ENCODE peak calls at places on chromosomes 2 and 18, in four cellular contexts. H is tibial nerve, K is neural progenitor cell, U is cardiac muscle cell. G is an unnamed sample.

GRCh38 chr18:58863539-58864145 is 1.0 kb upstream of the ZNF532 start:
- DNase-seq in H (no peak), K (peak), U (peak), G (no peak)

GRCh38 chr18:10936211-10937053 is 212.9 kb downstream of the PIEZO2 start:
- DNase-seq in H (no peak), K (peak), U (peak), G (no peak)

GRCh38 chr2:28117104-28117596 is 226.6 kb downstream of the BABAM2 start:
- DNase-seq in H (no peak), K (no peak), U (no peak), G (no peak)

GRCh38 chr18:2935438-2936192 is 77.3 kb downstream of the LPIN2 start:
- DNase-seq in H (no peak), K (no peak), U (peak), G (no peak)

GRCh38 chr2:72132981-72133720 is 14.5 kb downstream of the CYP26B1 start:
- DNase-seq in H (no peak), K (no peak), U (no peak), G (no peak)

GRCh38 chr2:85706063-85706462 is 11.9 kb downstream of the GNLY start:
- DNase-seq in H (no peak), K (no peak), U (no peak), G (peak)

GRCh38 chr2:211455225-211455841 is 898.9 kb downstream of the CPS1 start:
- DNase-seq in H (peak), K (peak), U (peak), G (peak)

GRCh38 chr2:46770622-46771021 is 145.0 kb downstream of the MCFD2 start:
- DNase-seq in H (no peak), K (no peak), U (peak), G (no peak)

GRCh38 chr18:55607763-55608162 is 19.8 kb upstream of the TCF4 start:
- DNase-seq in H (no peak), K (no peak), U (no peak), G (no peak)

GRCh38 chr2:10918661-10919414 is 7.1 kb downstream of the KCNF1 start:
- DNase-seq in H (no peak), K (no peak), U (peak), G (no peak)

GRCh38 chr2:210226186-210226585 is 939 bp upstream of the ACADL start:
- DNase-seq in H (no peak), K (no peak), U (no peak), G (no peak)

GRCh38 chr2:39033980-39034379 is 86.9 kb downstream of the SOS1 start:
- DNase-seq in H (no peak), K (no peak), U (peak), G (no peak)

GRCh38 chr2:31207790-31208189 is 9.5 kb downstream of the CAPN14 start:
- DNase-seq in H (no peak), K (peak), U (no peak), G (no peak)

GRCh38 chr2:36695746-36696415 is 626 bp upstream of the VIT start:
- DNase-seq in H (no peak), K (no peak), U (peak), G (no peak)

GRCh38 chr18:8706545-8706980 is 1.2 kb downstream of the MTCL1 start:
- DNase-seq in H (no peak), K (peak), U (no peak), G (no peak)

GRCh38 chr2:216803803-216804202 is 56.1 kb downstream of the TNP1 start:
- DNase-seq in H (no peak), K (no peak), U (no peak), G (no peak)

GRCh38 chr18:60452424-60452823 is 79.8 kb upstream of the MC4R start:
- DNase-seq in H (no peak), K (no peak), U (no peak), G (no peak)

GRCh38 chr2:234495801-234496441 is 960 bp downstream of the ARL4C start:
- DNase-seq in H (no peak), K (peak), U (peak), G (no peak)

GRCh38 chr2:143176606-143177005 is 47.4 kb downstream of the ARHGAP15 start:
- DNase-seq in H (no peak), K (peak), U (peak), G (no peak)

GRCh38 chr2:8633186-8633734 is 48.6 kb upstream of the ID2 start:
- DNase-seq in H (no peak), K (no peak), U (no peak), G (no peak)

GRCh38 chr18:74459877-74460276 is 2.8 kb upstream of the DIPK1C start:
- DNase-seq in H (peak), K (peak), U (no peak), G (no peak)
- TF ChIP-seq CTCF in H (no peak), K (peak), U (peak), G (peak)

DNA sequence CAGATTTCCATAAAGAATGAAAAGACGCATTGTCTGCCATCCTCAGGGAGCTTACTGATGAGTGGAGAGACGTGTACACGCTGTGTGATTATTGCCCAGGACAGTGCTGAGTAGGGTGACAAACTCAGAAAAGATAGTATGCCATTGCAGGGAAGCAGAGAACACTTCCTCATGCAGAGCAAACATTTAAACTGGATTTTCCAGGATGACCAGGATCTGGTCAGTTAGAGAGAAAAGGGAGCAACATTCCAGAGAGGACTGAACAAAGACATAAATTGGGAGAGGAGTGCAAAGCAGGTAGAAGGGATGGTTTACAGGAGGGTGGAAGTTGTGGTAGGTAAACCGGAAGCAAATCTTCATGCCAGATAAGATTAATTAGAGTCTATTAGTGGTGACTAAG is 2.3 kb downstream of the SLC9A2 start:
- DNase-seq in H (no peak), K (no peak), U (no peak), G (no peak)
- H3K27ac ChIP-seq in H (no peak), K (no peak), U (no peak), G (no peak)

DNA sequence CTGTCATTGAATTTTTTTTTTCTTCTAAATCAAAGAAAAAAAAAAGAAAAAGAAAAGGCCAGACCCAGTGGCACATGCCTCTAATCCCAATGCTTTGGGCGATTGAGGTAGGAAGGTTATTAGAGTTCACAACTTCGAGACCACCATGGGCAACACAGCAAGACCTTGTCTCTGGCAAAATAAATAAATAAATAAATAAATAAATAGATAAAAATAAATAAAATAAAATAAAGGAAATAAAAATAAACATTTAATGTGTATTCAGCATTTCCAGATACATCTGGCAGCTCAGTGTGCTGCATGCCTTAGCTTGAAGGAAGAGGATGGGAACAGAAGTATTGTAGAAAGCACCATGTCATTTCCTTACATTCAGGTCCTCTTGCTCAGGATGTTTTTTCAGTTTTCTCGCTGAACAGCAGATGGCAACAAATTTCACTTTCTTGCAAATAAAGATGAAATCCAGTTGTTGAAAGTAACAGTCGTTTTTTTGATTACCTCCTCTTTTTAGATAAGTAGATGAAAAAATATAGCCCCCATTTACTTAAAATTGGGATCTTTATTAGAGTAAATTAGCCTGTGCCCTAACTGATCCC is 25.7 kb upstream of the FAM178B start:
- DNase-seq in H (peak), K (peak), U (peak), G (no peak)
- TF ChIP-seq CTCF in H (peak), K (peak), U (peak), G (peak)

DNA sequence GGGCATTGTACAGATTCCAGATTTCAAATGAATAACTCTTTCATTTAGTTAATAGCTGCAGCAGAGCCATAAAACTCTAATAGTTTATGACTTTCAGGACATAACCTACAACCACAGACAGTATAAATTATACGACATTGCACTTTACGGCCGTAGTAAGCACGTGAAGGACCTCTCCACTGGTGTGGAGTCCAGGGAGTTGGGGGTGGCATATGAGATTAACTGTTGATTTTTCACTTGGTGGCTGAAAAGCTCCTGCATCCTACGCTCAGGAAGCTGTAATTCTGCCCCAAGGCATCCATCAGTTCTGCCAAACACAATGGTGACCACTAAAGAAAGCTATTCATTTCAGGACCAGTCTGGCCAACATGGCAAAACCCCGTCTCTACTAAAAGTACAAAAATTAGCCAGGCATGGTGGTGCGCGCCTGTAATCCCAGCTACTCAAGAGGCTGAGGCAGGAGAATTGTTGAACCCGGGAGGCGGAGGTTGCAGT is 376.3 kb downstream of the SOX11 start:
- DNase-seq in H (no peak), K (no peak), U (no peak), G (no peak)
- H3K27ac ChIP-seq in H (no peak), K (no peak), U (no peak), G (no peak)

GRCh38 chr18:46378864-46379207 is 274.7 kb downstream of the HAUS1 start:
- DNase-seq in H (no peak), K (no peak), U (no peak), G (no peak)
- TF ChIP-seq CTCF in H (no peak), K (no peak), U (no peak), G (no peak)

DNA sequence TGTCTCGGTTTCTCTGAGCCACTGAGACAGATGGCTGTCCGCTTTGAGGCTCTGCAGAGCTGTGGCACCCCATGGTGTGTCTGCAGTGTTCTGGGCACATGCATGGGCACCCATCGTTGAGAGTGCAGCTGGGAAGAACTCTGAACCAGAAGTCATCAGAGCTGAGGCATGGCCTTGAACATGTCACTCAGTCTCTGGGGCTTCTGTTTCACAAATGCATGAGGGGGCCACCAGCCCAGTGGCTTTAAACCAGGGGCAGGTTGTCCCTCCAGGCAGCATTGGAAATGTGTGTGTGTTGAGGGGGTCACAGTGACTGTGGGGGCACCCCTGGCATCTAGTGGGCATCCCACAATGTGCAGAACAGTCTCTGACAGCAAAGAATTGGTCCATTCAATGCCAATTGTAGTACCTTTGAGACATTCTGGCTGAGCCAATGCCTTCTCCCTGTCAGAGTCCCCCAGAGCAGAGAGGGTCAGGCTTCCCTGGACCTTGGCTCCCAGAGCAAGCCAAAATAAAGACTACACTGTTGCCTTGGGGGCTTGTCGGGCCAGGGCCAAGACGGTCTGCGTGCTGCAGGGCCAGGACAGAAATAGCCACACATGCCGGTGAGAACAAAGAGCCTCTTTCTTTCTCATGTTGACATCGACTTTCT is 9.3 kb upstream of the PSMD1 start:
- DNase-seq in H (no peak), K (no peak), U (peak), G (no peak)
- H3K27ac ChIP-seq in H (peak), K (no peak), U (no peak), G (no peak)

GRCh38 chr2:215612770-215613169 is 176.9 kb upstream of the FN1 start:
- DNase-seq in H (no peak), K (no peak), U (peak), G (no peak)

GRCh38 chr2:215607790-215608189 is 171.9 kb upstream of the FN1 start:
- DNase-seq in H (no peak), K (no peak), U (peak), G (no peak)

GRCh38 chr2:215606219-215606618 is 170.4 kb upstream of the FN1 start:
- DNase-seq in H (no peak), K (no peak), U (no peak), G (no peak)

GRCh38 chr2:215611609-215612386 is 175.9 kb upstream of the FN1 start:
- DNase-seq in H (peak), K (no peak), U (no peak), G (no peak)

DNA sequence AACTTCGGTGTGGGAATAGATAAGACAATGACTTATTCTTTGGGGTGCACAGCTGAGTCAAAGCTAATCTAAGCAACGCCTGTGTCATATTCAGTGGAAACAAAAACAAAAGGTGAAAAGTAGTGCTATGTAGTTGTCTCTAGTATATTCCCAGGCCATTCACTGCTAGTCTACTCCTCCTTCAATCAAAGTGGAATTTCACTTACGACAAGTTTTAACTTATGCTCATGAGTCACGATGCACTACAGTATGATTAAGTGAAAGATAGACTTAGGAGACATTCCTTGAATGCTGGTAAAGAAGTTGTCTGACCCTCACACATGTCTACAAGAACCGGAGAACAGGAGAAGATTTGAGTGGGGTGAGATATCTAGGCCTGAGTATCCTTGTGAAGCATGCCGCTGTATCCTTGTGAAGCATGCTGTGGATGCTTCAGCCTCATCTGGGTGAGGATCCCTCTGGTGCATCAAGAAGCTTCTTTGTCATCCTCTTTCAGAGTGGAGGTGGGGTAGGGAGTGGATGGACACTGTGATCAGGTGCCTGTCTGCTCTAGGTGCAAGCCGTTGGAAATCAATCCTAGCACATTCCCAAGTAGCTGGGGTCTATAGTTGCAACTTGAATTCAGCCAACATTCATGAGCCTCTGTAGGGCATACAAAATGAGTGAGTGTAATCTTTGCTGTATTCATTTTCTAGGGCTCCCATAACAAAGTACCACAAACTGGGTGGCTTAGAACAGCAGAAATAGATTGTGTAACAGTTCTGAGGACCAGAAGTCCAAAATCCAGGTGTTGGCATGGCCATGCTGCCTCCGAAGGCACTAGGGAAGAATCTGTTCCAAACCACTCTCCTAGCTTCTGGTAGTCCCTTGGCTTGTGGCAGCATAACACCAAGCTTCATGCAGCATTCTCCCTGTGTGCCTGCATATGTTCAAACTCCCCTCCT is 173.5 kb upstream of the FN1 start:
- DNase-seq in H (no peak), K (no peak), U (peak), G (no peak)
- TF ChIP-seq CTCF in H (no peak), K (no peak), U (no peak), G (no peak)

GRCh38 chr2:3494984-3495666 is 24.2 kb downstream of the ADI1 start:
- DNase-seq in H (no peak), K (no peak), U (no peak), G (peak)

GRCh38 chr2:3500326-3500899 is 18.9 kb downstream of the ADI1 start:
- DNase-seq in H (no peak), K (no peak), U (no peak), G (peak)

GRCh38 chr2:3503046-3503445 is 16.3 kb downstream of the ADI1 start:
- DNase-seq in H (no peak), K (no peak), U (no peak), G (no peak)

GRCh38 chr2:3495956-3496355 is 23.4 kb downstream of the ADI1 start:
- DNase-seq in H (no peak), K (no peak), U (no peak), G (peak)

DNA sequence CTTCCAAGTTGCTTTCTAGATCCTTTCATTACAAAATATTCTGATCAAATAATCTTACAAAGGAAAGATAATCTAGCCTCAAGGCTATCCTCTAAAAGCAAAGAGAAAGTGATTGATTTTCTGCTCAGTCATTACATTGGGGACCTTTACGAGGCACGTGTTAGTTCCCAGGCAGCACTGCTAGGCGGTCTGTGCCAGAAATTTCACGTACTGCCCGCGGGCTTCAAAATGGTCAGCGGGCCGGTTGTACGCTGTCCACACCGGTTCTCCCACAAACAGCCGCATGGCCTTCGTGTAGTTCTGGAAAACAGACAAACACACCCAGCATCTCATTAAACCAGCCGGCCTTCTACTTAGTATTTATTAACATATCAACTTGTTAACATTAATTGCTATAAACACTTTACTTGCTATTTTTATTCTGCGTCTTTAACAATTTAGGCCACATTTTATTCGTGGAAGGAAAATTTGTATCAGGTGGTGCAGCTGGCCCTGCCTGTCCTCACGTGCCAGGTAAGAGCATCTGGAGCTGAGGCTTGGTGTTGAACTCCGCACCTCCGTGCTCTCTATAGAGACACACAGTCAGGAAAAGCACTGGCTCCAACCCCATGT is 20.4 kb downstream of the ADI1 start:
- DNase-seq in H (no peak), K (no peak), U (no peak), G (peak)
- H3K27ac ChIP-seq in H (no peak), K (no peak), U (no peak), G (no peak)

DNA sequence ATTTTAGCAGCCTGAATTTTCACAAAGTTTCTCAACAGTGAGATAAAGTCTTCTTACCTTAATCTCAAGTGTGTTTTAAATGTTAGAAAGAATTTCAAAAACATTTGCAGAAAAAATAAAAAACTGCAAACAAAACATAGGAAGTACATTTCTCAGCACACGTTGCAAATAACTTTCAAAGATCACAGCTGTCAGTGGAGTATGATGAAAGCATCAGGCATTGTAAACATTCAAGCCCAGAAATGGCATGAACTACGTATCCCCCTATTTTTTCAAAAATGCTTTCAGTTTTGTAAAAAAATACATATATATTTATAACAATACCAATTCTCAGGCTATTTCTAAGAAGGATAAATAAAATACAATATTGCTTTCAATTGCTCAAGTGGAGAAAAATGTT is 320.6 kb upstream of the TFPI start:
- DNase-seq in H (no peak), K (no peak), U (no peak), G (no peak)
- TF ChIP-seq CTCF in H (no peak), K (no peak), U (no peak), G (no peak)